ENCODE peak calls at places on chromosomes 7 and 10, in six cellular contexts. One of them, this sample, is unnamed.

GRCh38 chr7:77570330-77571011 is 33.4 kb downstream of the PTPN12 start:
- DNase-seq in prostate gland: no peak
- DNase-seq in aorta: no peak
- DNase-seq in fibroblast of mammary gland: peak
- DNase-seq in IMR-90: peak
- DNase-seq in ovary: no peak
- DNase-seq in this sample: peak

GRCh38 chr7:81819861-81820260 is 50.0 kb upstream of the HGF start:
- DNase-seq in aorta: no peak
- DNase-seq in ovary: no peak
- DNase-seq in fibroblast of mammary gland: peak
- DNase-seq in IMR-90: no peak
- DNase-seq in prostate gland: no peak
- DNase-seq in this sample: no peak

GRCh38 chr7:127287133-127287532 is 34.4 kb upstream of the GRM8 start:
- DNase-seq in ovary: no peak
- DNase-seq in fibroblast of mammary gland: no peak
- DNase-seq in IMR-90: no peak
- DNase-seq in aorta: no peak
- DNase-seq in prostate gland: no peak
- DNase-seq in this sample: no peak

GRCh38 chr10:130010653-130011052 is 46.6 kb upstream of the EBF3 start:
- DNase-seq in ovary: no peak
- DNase-seq in fibroblast of mammary gland: no peak
- DNase-seq in prostate gland: no peak
- DNase-seq in aorta: no peak
- DNase-seq in IMR-90: no peak
- DNase-seq in this sample: no peak

GRCh38 chr7:154656618-154657017 is 346.3 kb downstream of the PAXIP1 start:
- DNase-seq in aorta: no peak
- DNase-seq in ovary: no peak
- DNase-seq in prostate gland: no peak
- DNase-seq in IMR-90: no peak
- DNase-seq in fibroblast of mammary gland: no peak
- DNase-seq in this sample: no peak

GRCh38 chr7:128247108-128247507 is 6.0 kb downstream of the LEP start:
- DNase-seq in ovary: no peak
- DNase-seq in aorta: no peak
- DNase-seq in prostate gland: no peak
- DNase-seq in IMR-90: no peak
- DNase-seq in fibroblast of mammary gland: no peak
- DNase-seq in this sample: no peak

GRCh38 chr7:2529161-2530075 is 9.8 kb downstream of the LFNG start:
- DNase-seq in ovary: no peak
- DNase-seq in aorta: no peak
- DNase-seq in fibroblast of mammary gland: peak
- DNase-seq in IMR-90: peak
- DNase-seq in prostate gland: no peak
- DNase-seq in this sample: no peak

GRCh38 chr10:89210794-89211425 is 3.8 kb upstream of the CH25H start:
- DNase-seq in IMR-90: peak
- DNase-seq in aorta: no peak
- DNase-seq in ovary: no peak
- DNase-seq in fibroblast of mammary gland: peak
- DNase-seq in prostate gland: no peak
- DNase-seq in this sample: no peak

GRCh38 chr7:128322040-128322643 is 21.6 kb downstream of the RBM28 start:
- DNase-seq in IMR-90: peak
- DNase-seq in ovary: no peak
- DNase-seq in prostate gland: no peak
- DNase-seq in aorta: no peak
- DNase-seq in fibroblast of mammary gland: peak
- DNase-seq in this sample: peak

GRCh38 chr10:43128958-43129706 is 9.1 kb upstream of the CSGALNACT2 start:
- DNase-seq in IMR-90: peak
- DNase-seq in ovary: peak
- DNase-seq in aorta: no peak
- DNase-seq in prostate gland: no peak
- DNase-seq in fibroblast of mammary gland: peak
- DNase-seq in this sample: peak

GRCh38 chr7:84336741-84337140 is 142.2 kb upstream of the SEMA3A start:
- DNase-seq in aorta: no peak
- DNase-seq in fibroblast of mammary gland: no peak
- DNase-seq in ovary: no peak
- DNase-seq in IMR-90: peak
- DNase-seq in prostate gland: no peak
- DNase-seq in this sample: no peak

GRCh38 chr10:129814681-129815646 is 149.1 kb downstream of the EBF3 start:
- DNase-seq in IMR-90: no peak
- DNase-seq in aorta: no peak
- DNase-seq in prostate gland: no peak
- DNase-seq in fibroblast of mammary gland: no peak
- DNase-seq in ovary: no peak
- DNase-seq in this sample: no peak

GRCh38 chr7:30478349-30479228 is at the start of gene NOD1:
- DNase-seq in ovary: peak
- DNase-seq in prostate gland: peak
- DNase-seq in IMR-90: peak
- DNase-seq in aorta: peak
- DNase-seq in fibroblast of mammary gland: peak
- DNase-seq in this sample: no peak

GRCh38 chr7:156095908-156096539 is 283.8 kb upstream of the SHH start:
- DNase-seq in ovary: no peak
- DNase-seq in IMR-90: no peak
- DNase-seq in prostate gland: no peak
- DNase-seq in fibroblast of mammary gland: no peak
- DNase-seq in aorta: no peak
- DNase-seq in this sample: no peak

GRCh38 chr10:88731296-88731695 is 25.2 kb downstream of the LIPK start:
- DNase-seq in ovary: no peak
- DNase-seq in prostate gland: no peak
- DNase-seq in fibroblast of mammary gland: no peak
- DNase-seq in aorta: no peak
- DNase-seq in IMR-90: no peak
- DNase-seq in this sample: no peak

GRCh38 chr7:130210181-130210935 is 2.7 kb downstream of the SSMEM1 start:
- DNase-seq in fibroblast of mammary gland: peak
- DNase-seq in aorta: no peak
- DNase-seq in prostate gland: no peak
- DNase-seq in ovary: no peak
- DNase-seq in IMR-90: peak
- DNase-seq in this sample: no peak

GRCh38 chr10:85993840-85994507 is 372.6 kb downstream of the GRID1 start:
- DNase-seq in IMR-90: no peak
- DNase-seq in ovary: no peak
- DNase-seq in fibroblast of mammary gland: no peak
- DNase-seq in aorta: no peak
- DNase-seq in prostate gland: no peak
- DNase-seq in this sample: no peak

GRCh38 chr10:78173360-78174020 is 139.8 kb downstream of the RPS24 start:
- DNase-seq in aorta: peak
- DNase-seq in fibroblast of mammary gland: no peak
- DNase-seq in prostate gland: no peak
- DNase-seq in IMR-90: peak
- DNase-seq in ovary: no peak
- DNase-seq in this sample: no peak

GRCh38 chr10:70267161-70267933 is 16.5 kb downstream of the NPFFR1 start:
- DNase-seq in ovary: no peak
- DNase-seq in prostate gland: no peak
- DNase-seq in aorta: no peak
- DNase-seq in IMR-90: peak
- DNase-seq in fibroblast of mammary gland: peak
- DNase-seq in this sample: peak

GRCh38 chr7:38217672-38218071 is 39.6 kb downstream of the STARD3NL start:
- DNase-seq in prostate gland: no peak
- DNase-seq in aorta: no peak
- DNase-seq in fibroblast of mammary gland: peak
- DNase-seq in IMR-90: no peak
- DNase-seq in ovary: no peak
- DNase-seq in this sample: no peak

GRCh38 chr10:102951316-102951715 is 33.2 kb downstream of the CNNM2 start:
- DNase-seq in IMR-90: peak
- DNase-seq in aorta: no peak
- DNase-seq in ovary: no peak
- DNase-seq in fibroblast of mammary gland: peak
- DNase-seq in prostate gland: no peak
- DNase-seq in this sample: no peak

GRCh38 chr10:48690791-48691660 is 6.4 kb downstream of the WDFY4 start:
- DNase-seq in prostate gland: no peak
- DNase-seq in fibroblast of mammary gland: no peak
- DNase-seq in ovary: no peak
- DNase-seq in IMR-90: no peak
- DNase-seq in aorta: no peak
- DNase-seq in this sample: no peak

GRCh38 chr7:121546632-121547340 is 150.7 kb upstream of the FAM3C start:
- DNase-seq in aorta: no peak
- DNase-seq in ovary: no peak
- DNase-seq in prostate gland: no peak
- DNase-seq in fibroblast of mammary gland: no peak
- DNase-seq in IMR-90: no peak
- DNase-seq in this sample: no peak

GRCh38 chr10:12243860-12244620 is 48.1 kb downstream of the CDC123 start:
- DNase-seq in IMR-90: no peak
- DNase-seq in ovary: no peak
- DNase-seq in aorta: no peak
- DNase-seq in prostate gland: peak
- DNase-seq in fibroblast of mammary gland: no peak
- DNase-seq in this sample: no peak

GRCh38 chr7:151101621-151102396 is 15.5 kb downstream of the AGAP3 start:
- DNase-seq in aorta: no peak
- DNase-seq in ovary: no peak
- DNase-seq in fibroblast of mammary gland: no peak
- DNase-seq in prostate gland: no peak
- DNase-seq in IMR-90: no peak
- DNase-seq in this sample: no peak
- H3K4me3 ChIP-seq in aorta: no peak
- H3K4me3 ChIP-seq in ovary: no peak
- H3K4me3 ChIP-seq in fibroblast of mammary gland: no peak
- H3K4me3 ChIP-seq in prostate gland: no peak
- H3K4me3 ChIP-seq in IMR-90: no peak
- H3K4me3 ChIP-seq in this sample: no peak

DNA sequence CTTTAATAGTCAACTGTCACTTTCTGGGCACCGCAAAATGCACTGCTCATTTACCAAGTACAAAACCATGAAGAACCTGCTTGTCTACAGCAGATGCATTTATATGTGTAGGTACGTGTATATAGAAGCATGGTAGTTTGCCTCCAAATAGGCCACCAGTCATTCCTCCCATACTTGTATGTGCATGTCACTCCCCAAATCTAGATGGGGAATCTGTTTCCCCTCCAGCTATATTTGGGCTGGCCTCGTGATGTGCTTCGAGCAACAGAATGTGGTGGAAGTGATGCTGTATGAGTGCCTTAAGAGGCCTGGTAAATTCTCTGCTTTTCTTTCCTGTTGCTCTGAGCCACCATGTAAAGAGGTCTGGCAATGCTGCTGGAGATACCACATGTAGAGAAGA is 47.1 kb downstream of the PSMC2 start:
- DNase-seq in IMR-90: no peak
- DNase-seq in prostate gland: no peak
- DNase-seq in fibroblast of mammary gland: no peak
- DNase-seq in aorta: no peak
- DNase-seq in ovary: no peak
- DNase-seq in this sample: no peak
- H3K4me3 ChIP-seq in IMR-90: no peak
- H3K4me3 ChIP-seq in prostate gland: no peak
- H3K4me3 ChIP-seq in fibroblast of mammary gland: no peak
- H3K4me3 ChIP-seq in aorta: no peak
- H3K4me3 ChIP-seq in ovary: no peak
- H3K4me3 ChIP-seq in this sample: no peak

GRCh38 chr10:125448596-125448995 is 234.4 kb downstream of the TEX36 start:
- DNase-seq in aorta: no peak
- DNase-seq in IMR-90: peak
- DNase-seq in prostate gland: no peak
- DNase-seq in ovary: no peak
- DNase-seq in fibroblast of mammary gland: peak
- DNase-seq in this sample: no peak

GRCh38 chr10:125450218-125450617 is 232.7 kb downstream of the TEX36 start:
- DNase-seq in ovary: no peak
- DNase-seq in fibroblast of mammary gland: no peak
- DNase-seq in aorta: no peak
- DNase-seq in IMR-90: no peak
- DNase-seq in prostate gland: no peak
- DNase-seq in this sample: no peak

GRCh38 chr10:125444790-125445189 is 238.2 kb downstream of the TEX36 start:
- DNase-seq in prostate gland: no peak
- DNase-seq in aorta: no peak
- DNase-seq in ovary: no peak
- DNase-seq in fibroblast of mammary gland: no peak
- DNase-seq in IMR-90: no peak
- DNase-seq in this sample: no peak

GRCh38 chr10:125451319-125451718 is 231.6 kb downstream of the TEX36 start:
- DNase-seq in aorta: no peak
- DNase-seq in prostate gland: no peak
- DNase-seq in IMR-90: no peak
- DNase-seq in fibroblast of mammary gland: no peak
- DNase-seq in ovary: no peak
- DNase-seq in this sample: no peak

GRCh38 chr10:125449571-125449970 is 233.4 kb downstream of the TEX36 start:
- DNase-seq in fibroblast of mammary gland: no peak
- DNase-seq in aorta: no peak
- DNase-seq in prostate gland: no peak
- DNase-seq in IMR-90: no peak
- DNase-seq in ovary: no peak
- DNase-seq in this sample: no peak
- H3K4me3 ChIP-seq in fibroblast of mammary gland: no peak
- H3K4me3 ChIP-seq in aorta: no peak
- H3K4me3 ChIP-seq in prostate gland: no peak
- H3K4me3 ChIP-seq in IMR-90: no peak
- H3K4me3 ChIP-seq in ovary: no peak
- H3K4me3 ChIP-seq in this sample: no peak

GRCh38 chr7:139771001-139771956 is 6.5 kb downstream of the HIPK2 start:
- DNase-seq in fibroblast of mammary gland: peak
- DNase-seq in ovary: no peak
- DNase-seq in prostate gland: no peak
- DNase-seq in IMR-90: peak
- DNase-seq in aorta: no peak
- DNase-seq in this sample: peak
- H3K4me3 ChIP-seq in fibroblast of mammary gland: peak
- H3K4me3 ChIP-seq in ovary: no peak
- H3K4me3 ChIP-seq in prostate gland: no peak
- H3K4me3 ChIP-seq in IMR-90: peak
- H3K4me3 ChIP-seq in aorta: no peak
- H3K4me3 ChIP-seq in this sample: no peak

DNA sequence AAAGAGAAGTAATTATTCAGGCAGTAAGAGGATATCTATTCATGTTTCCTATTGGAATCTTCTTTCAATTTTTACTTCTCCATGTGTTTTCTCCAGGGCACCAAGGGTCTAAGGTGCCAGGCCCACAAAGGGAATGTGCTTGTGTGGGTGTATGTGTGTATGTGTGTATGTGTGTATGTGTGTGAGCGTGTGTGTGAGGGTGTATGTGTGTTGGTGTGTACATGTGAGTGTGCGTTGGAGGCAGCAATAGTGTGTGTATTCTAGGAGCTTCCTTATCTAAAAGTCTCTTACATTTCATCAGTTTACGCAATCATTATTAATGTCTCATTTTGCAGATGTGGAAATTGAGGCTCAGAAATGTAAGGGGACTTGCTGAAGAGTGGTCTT is 28.3 kb downstream of the RAMP3 start:
- DNase-seq in fibroblast of mammary gland: no peak
- DNase-seq in ovary: no peak
- DNase-seq in prostate gland: no peak
- DNase-seq in aorta: peak
- DNase-seq in IMR-90: no peak
- DNase-seq in this sample: no peak
- H3K4me3 ChIP-seq in fibroblast of mammary gland: no peak
- H3K4me3 ChIP-seq in ovary: no peak
- H3K4me3 ChIP-seq in prostate gland: no peak
- H3K4me3 ChIP-seq in aorta: no peak
- H3K4me3 ChIP-seq in IMR-90: no peak
- H3K4me3 ChIP-seq in this sample: no peak

This sample was measured in HFF-Myc.